ENCODE peak calls at places on chromosome 16, in nine cellular contexts. One of them, this sample, is unnamed.

GRCh38 chr16:9797306-9797705 is 384.9 kb downstream of the GRIN2A start:
- DNase-seq in neural progenitor cell: no peak
- DNase-seq in endothelial cell of umbilical vein: peak; percentile 78
- DNase-seq in IMR-90: no peak
- DNase-seq in tibial nerve: no peak
- DNase-seq in CD8-positive, alpha-beta T cell: no peak
- DNase-seq in left ventricle myocardium inferior: peak; percentile 18
- DNase-seq in mammary epithelial cell: peak; percentile 6
- DNase-seq in psoas muscle: no peak
- DNase-seq in this sample: no peak

GRCh38 chr16:2467301-2468141 is 3.6 kb upstream of the NTN3 start:
- DNase-seq in IMR-90: peak; percentile 72
- DNase-seq in neural progenitor cell: peak; percentile 84
- DNase-seq in endothelial cell of umbilical vein: peak; percentile 42
- DNase-seq in left ventricle myocardium inferior: peak; percentile 80
- DNase-seq in CD8-positive, alpha-beta T cell: no peak
- DNase-seq in mammary epithelial cell: peak; percentile 29
- DNase-seq in tibial nerve: peak; percentile 66
- DNase-seq in psoas muscle: peak; percentile 86
- DNase-seq in this sample: peak; percentile 78

GRCh38 chr16:1713933-1714332 is 7.9 kb downstream of the MAPK8IP3 start:
- DNase-seq in tibial nerve: no peak
- DNase-seq in CD8-positive, alpha-beta T cell: no peak
- DNase-seq in mammary epithelial cell: no peak
- DNase-seq in endothelial cell of umbilical vein: no peak
- DNase-seq in neural progenitor cell: no peak
- DNase-seq in left ventricle myocardium inferior: no peak
- DNase-seq in IMR-90: no peak
- DNase-seq in psoas muscle: no peak
- DNase-seq in this sample: no peak

GRCh38 chr16:700684-701584 is 4.7 kb downstream of the FBXL16 start:
- DNase-seq in psoas muscle: no peak
- DNase-seq in left ventricle myocardium inferior: no peak
- DNase-seq in IMR-90: no peak
- DNase-seq in mammary epithelial cell: no peak
- DNase-seq in tibial nerve: no peak
- DNase-seq in CD8-positive, alpha-beta T cell: no peak
- DNase-seq in neural progenitor cell: peak; percentile 90
- DNase-seq in endothelial cell of umbilical vein: no peak
- DNase-seq in this sample: no peak

GRCh38 chr16:86942469-86943175 is 364.3 kb downstream of the FOXL1 start:
- DNase-seq in mammary epithelial cell: no peak
- DNase-seq in neural progenitor cell: no peak
- DNase-seq in tibial nerve: no peak
- DNase-seq in CD8-positive, alpha-beta T cell: no peak
- DNase-seq in psoas muscle: no peak
- DNase-seq in left ventricle myocardium inferior: no peak
- DNase-seq in IMR-90: no peak
- DNase-seq in endothelial cell of umbilical vein: no peak
- DNase-seq in this sample: no peak

GRCh38 chr16:73228649-73229048 is 180.7 kb upstream of the ZFHX3 start:
- DNase-seq in psoas muscle: no peak
- DNase-seq in left ventricle myocardium inferior: no peak
- DNase-seq in neural progenitor cell: no peak
- DNase-seq in tibial nerve: no peak
- DNase-seq in IMR-90: peak; percentile 98
- DNase-seq in endothelial cell of umbilical vein: peak; percentile 25
- DNase-seq in mammary epithelial cell: no peak
- DNase-seq in CD8-positive, alpha-beta T cell: no peak
- DNase-seq in this sample: no peak

GRCh38 chr16:84648595-84649510 is 542 bp downstream of the KLHL36 start:
- DNase-seq in CD8-positive, alpha-beta T cell: peak; percentile 14
- DNase-seq in tibial nerve: peak; percentile 21
- DNase-seq in mammary epithelial cell: peak; percentile 32
- DNase-seq in psoas muscle: peak; percentile 41
- DNase-seq in endothelial cell of umbilical vein: no peak
- DNase-seq in neural progenitor cell: peak; percentile 69
- DNase-seq in IMR-90: no peak
- DNase-seq in left ventricle myocardium inferior: peak; percentile 69
- DNase-seq in this sample: peak; percentile 62

GRCh38 chr16:15644306-15644961 is 1.5 kb upstream of the MARF1 start:
- DNase-seq in IMR-90: no peak
- DNase-seq in CD8-positive, alpha-beta T cell: no peak
- DNase-seq in left ventricle myocardium inferior: no peak
- DNase-seq in endothelial cell of umbilical vein: no peak
- DNase-seq in mammary epithelial cell: peak; percentile 96
- DNase-seq in neural progenitor cell: peak; percentile 42
- DNase-seq in tibial nerve: no peak
- DNase-seq in psoas muscle: no peak
- DNase-seq in this sample: no peak

GRCh38 chr16:85752511-85753420 is 1.9 kb upstream of the C16orf74 start:
- DNase-seq in tibial nerve: no peak
- DNase-seq in neural progenitor cell: peak; percentile 78
- DNase-seq in psoas muscle: no peak
- DNase-seq in CD8-positive, alpha-beta T cell: no peak
- DNase-seq in left ventricle myocardium inferior: peak; percentile 30
- DNase-seq in endothelial cell of umbilical vein: no peak
- DNase-seq in mammary epithelial cell: peak; percentile 19
- DNase-seq in IMR-90: peak; percentile 62
- DNase-seq in this sample: no peak

GRCh38 chr16:10322723-10323527 is 62.9 kb upstream of the ATF7IP2 start:
- DNase-seq in endothelial cell of umbilical vein: no peak
- DNase-seq in left ventricle myocardium inferior: no peak
- DNase-seq in neural progenitor cell: no peak
- DNase-seq in IMR-90: no peak
- DNase-seq in CD8-positive, alpha-beta T cell: no peak
- DNase-seq in psoas muscle: no peak
- DNase-seq in mammary epithelial cell: no peak
- DNase-seq in tibial nerve: no peak
- DNase-seq in this sample: no peak

GRCh38 chr16:89316701-89317100 is 99.2 kb downstream of the ZNF778 start:
- DNase-seq in psoas muscle: no peak
- DNase-seq in left ventricle myocardium inferior: peak; percentile 9
- DNase-seq in endothelial cell of umbilical vein: no peak
- DNase-seq in tibial nerve: no peak
- DNase-seq in mammary epithelial cell: no peak
- DNase-seq in neural progenitor cell: no peak
- DNase-seq in CD8-positive, alpha-beta T cell: no peak
- DNase-seq in IMR-90: no peak
- DNase-seq in this sample: no peak
- H3K36me3 ChIP-seq in psoas muscle: peaks cover 13% of the 10 kb centered on the region
- H3K36me3 ChIP-seq in left ventricle myocardium inferior: peaks cover 8% of the 10 kb centered on the region
- H3K36me3 ChIP-seq in endothelial cell of umbilical vein: peaks cover 9% of the 10 kb centered on the region
- H3K36me3 ChIP-seq in tibial nerve: no peaks in the 10 kb centered on the region
- H3K36me3 ChIP-seq in mammary epithelial cell: peaks cover 2% of the 10 kb centered on the region
- H3K36me3 ChIP-seq in neural progenitor cell: no peaks in the 10 kb centered on the region
- H3K36me3 ChIP-seq in CD8-positive, alpha-beta T cell: peaks cover 3% of the 10 kb centered on the region
- H3K36me3 ChIP-seq in IMR-90: peaks cover 29% of the 10 kb centered on the region
- H3K36me3 ChIP-seq in this sample: no peaks in the 10 kb centered on the region

DNA sequence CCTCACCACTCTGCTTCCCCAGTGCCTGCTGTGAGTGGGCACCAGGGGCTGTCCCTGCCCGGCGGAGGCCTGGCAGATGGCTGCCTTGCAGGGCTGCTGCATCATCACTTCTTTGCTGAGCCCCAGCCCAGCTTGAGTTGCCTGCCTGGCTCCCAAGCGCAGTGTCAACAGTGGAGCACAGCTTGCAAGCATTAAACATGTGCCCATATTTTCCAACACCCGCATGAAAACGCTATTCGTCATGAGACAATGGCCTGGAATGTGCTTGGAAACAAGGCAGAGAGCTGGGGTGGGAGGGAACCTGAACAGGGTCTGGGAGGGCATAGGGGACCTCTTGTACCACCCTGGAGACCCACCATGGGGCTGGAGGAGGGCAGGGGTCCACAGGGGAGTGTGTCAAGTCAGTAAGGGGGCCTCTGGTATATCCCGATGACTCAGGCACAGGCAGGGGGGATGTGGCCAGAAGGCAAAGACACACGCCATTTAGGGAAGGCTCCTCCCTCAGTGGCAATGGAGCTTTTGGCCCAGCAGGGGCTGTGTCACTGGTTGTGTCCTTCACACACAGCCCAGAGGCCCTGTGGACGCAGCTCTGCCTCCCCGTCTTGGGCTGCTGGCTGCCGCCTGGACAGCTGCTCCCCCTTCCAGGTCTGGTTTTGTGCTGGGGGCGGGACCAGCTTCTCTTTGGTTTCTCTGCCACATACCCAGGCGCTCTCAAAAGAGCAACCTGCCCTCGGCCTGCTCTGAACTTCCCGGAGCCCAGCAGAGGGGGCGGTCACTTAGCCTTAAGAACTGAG is 17.4 kb upstream of the MTSS2 start:
- DNase-seq in tibial nerve: no peak
- DNase-seq in mammary epithelial cell: no peak
- DNase-seq in left ventricle myocardium inferior: peak; percentile 52
- DNase-seq in psoas muscle: peak; percentile 75
- DNase-seq in endothelial cell of umbilical vein: no peak
- DNase-seq in CD8-positive, alpha-beta T cell: no peak
- DNase-seq in IMR-90: peak; percentile 94
- DNase-seq in neural progenitor cell: peak; percentile 55
- DNase-seq in this sample: peak; percentile 96
- TF ChIP-seq CTCF in tibial nerve: peak; percentile 60
- TF ChIP-seq CTCF in mammary epithelial cell: no peak
- TF ChIP-seq CTCF in left ventricle myocardium inferior: peak; percentile 49
- TF ChIP-seq CTCF in psoas muscle: peak; percentile 35
- TF ChIP-seq CTCF in endothelial cell of umbilical vein: no peak
- TF ChIP-seq CTCF in CD8-positive, alpha-beta T cell: no peak
- TF ChIP-seq CTCF in IMR-90: peak; percentile 55
- TF ChIP-seq CTCF in neural progenitor cell: no peak
- TF ChIP-seq CTCF in this sample: peak; percentile 78

GRCh38 chr16:50718761-50719400 is 23.0 kb upstream of the CYLD start:
- DNase-seq in tibial nerve: no peak
- DNase-seq in psoas muscle: no peak
- DNase-seq in neural progenitor cell: no peak
- DNase-seq in IMR-90: no peak
- DNase-seq in left ventricle myocardium inferior: no peak
- DNase-seq in mammary epithelial cell: peak; percentile 52
- DNase-seq in CD8-positive, alpha-beta T cell: no peak
- DNase-seq in endothelial cell of umbilical vein: no peak
- DNase-seq in this sample: no peak

GRCh38 chr16:50718061-50718760 is 23.7 kb upstream of the CYLD start:
- DNase-seq in psoas muscle: no peak
- DNase-seq in mammary epithelial cell: no peak
- DNase-seq in CD8-positive, alpha-beta T cell: no peak
- DNase-seq in IMR-90: peak; percentile 36
- DNase-seq in endothelial cell of umbilical vein: no peak
- DNase-seq in left ventricle myocardium inferior: no peak
- DNase-seq in tibial nerve: no peak
- DNase-seq in neural progenitor cell: no peak
- DNase-seq in this sample: no peak

GRCh38 chr16:50721549-50722409 is 20.1 kb upstream of the CYLD start:
- DNase-seq in neural progenitor cell: no peak
- DNase-seq in endothelial cell of umbilical vein: no peak
- DNase-seq in left ventricle myocardium inferior: no peak
- DNase-seq in mammary epithelial cell: peak; percentile 75
- DNase-seq in IMR-90: no peak
- DNase-seq in CD8-positive, alpha-beta T cell: no peak
- DNase-seq in tibial nerve: no peak
- DNase-seq in psoas muscle: no peak
- DNase-seq in this sample: no peak

GRCh38 chr16:50717109-50717893 is 23.9 kb downstream of the NOD2 start:
- DNase-seq in left ventricle myocardium inferior: no peak
- DNase-seq in neural progenitor cell: no peak
- DNase-seq in psoas muscle: no peak
- DNase-seq in endothelial cell of umbilical vein: no peak
- DNase-seq in CD8-positive, alpha-beta T cell: no peak
- DNase-seq in mammary epithelial cell: no peak
- DNase-seq in IMR-90: no peak
- DNase-seq in tibial nerve: no peak
- DNase-seq in this sample: no peak

GRCh38 chr16:50719401-50720337 is 22.2 kb upstream of the CYLD start:
- DNase-seq in tibial nerve: no peak
- DNase-seq in mammary epithelial cell: peak; percentile 58
- DNase-seq in left ventricle myocardium inferior: no peak
- DNase-seq in IMR-90: no peak
- DNase-seq in endothelial cell of umbilical vein: no peak
- DNase-seq in neural progenitor cell: no peak
- DNase-seq in psoas muscle: no peak
- DNase-seq in CD8-positive, alpha-beta T cell: no peak
- DNase-seq in this sample: no peak
- H3K27ac ChIP-seq in tibial nerve: no peak overlapping the region
- H3K27ac ChIP-seq in mammary epithelial cell: no peak overlapping the region
- H3K27ac ChIP-seq in left ventricle myocardium inferior: no peak overlapping the region
- H3K27ac ChIP-seq in IMR-90: no peak overlapping the region
- H3K27ac ChIP-seq in endothelial cell of umbilical vein: no peak overlapping the region
- H3K27ac ChIP-seq in neural progenitor cell: no peak overlapping the region
- H3K27ac ChIP-seq in psoas muscle: no peak overlapping the region
- H3K27ac ChIP-seq in CD8-positive, alpha-beta T cell: no peak overlapping the region
- H3K27ac ChIP-seq in this sample: no peak overlapping the region

GRCh38 chr16:47507701-47508100 is 46.6 kb downstream of the PHKB start:
- DNase-seq in left ventricle myocardium inferior: no peak
- DNase-seq in IMR-90: peak; percentile 10
- DNase-seq in mammary epithelial cell: no peak
- DNase-seq in psoas muscle: no peak
- DNase-seq in neural progenitor cell: no peak
- DNase-seq in tibial nerve: no peak
- DNase-seq in endothelial cell of umbilical vein: peak; percentile 8
- DNase-seq in CD8-positive, alpha-beta T cell: no peak
- DNase-seq in this sample: no peak

GRCh38 chr16:47506800-47507199 is 45.7 kb downstream of the PHKB start:
- DNase-seq in endothelial cell of umbilical vein: no peak
- DNase-seq in tibial nerve: no peak
- DNase-seq in neural progenitor cell: no peak
- DNase-seq in psoas muscle: no peak
- DNase-seq in IMR-90: no peak
- DNase-seq in mammary epithelial cell: no peak
- DNase-seq in left ventricle myocardium inferior: no peak
- DNase-seq in CD8-positive, alpha-beta T cell: no peak
- DNase-seq in this sample: no peak

GRCh38 chr16:47511882-47512281 is 50.8 kb downstream of the PHKB start:
- DNase-seq in mammary epithelial cell: no peak
- DNase-seq in left ventricle myocardium inferior: no peak
- DNase-seq in IMR-90: no peak
- DNase-seq in psoas muscle: no peak
- DNase-seq in endothelial cell of umbilical vein: no peak
- DNase-seq in neural progenitor cell: no peak
- DNase-seq in tibial nerve: no peak
- DNase-seq in CD8-positive, alpha-beta T cell: no peak
- DNase-seq in this sample: no peak
- H3K36me3 ChIP-seq in mammary epithelial cell: peaks cover 8% of the 10 kb centered on the region
- H3K36me3 ChIP-seq in left ventricle myocardium inferior: peaks cover 67% of the 10 kb centered on the region
- H3K36me3 ChIP-seq in IMR-90: peaks cover 14% of the 10 kb centered on the region
- H3K36me3 ChIP-seq in psoas muscle: peaks cover 74% of the 10 kb centered on the region
- H3K36me3 ChIP-seq in endothelial cell of umbilical vein: peaks cover 7% of the 10 kb centered on the region
- H3K36me3 ChIP-seq in neural progenitor cell: peaks cover 13% of the 10 kb centered on the region
- H3K36me3 ChIP-seq in tibial nerve: no peaks in the 10 kb centered on the region
- H3K36me3 ChIP-seq in CD8-positive, alpha-beta T cell: peaks cover 11% of the 10 kb centered on the region
- H3K36me3 ChIP-seq in this sample: no peaks in the 10 kb centered on the region

GRCh38 chr16:66273644-66274334 is 92.7 kb upstream of the CDH5 start:
- DNase-seq in left ventricle myocardium inferior: no peak
- DNase-seq in tibial nerve: peak; percentile 29
- DNase-seq in psoas muscle: no peak
- DNase-seq in endothelial cell of umbilical vein: no peak
- DNase-seq in IMR-90: peak; percentile 54
- DNase-seq in CD8-positive, alpha-beta T cell: no peak
- DNase-seq in mammary epithelial cell: peak; percentile 36
- DNase-seq in neural progenitor cell: no peak
- DNase-seq in this sample: no peak
- TF ChIP-seq CTCF in left ventricle myocardium inferior: no peak
- TF ChIP-seq CTCF in tibial nerve: no peak
- TF ChIP-seq CTCF in psoas muscle: no peak
- TF ChIP-seq CTCF in endothelial cell of umbilical vein: peak; percentile 27
- TF ChIP-seq CTCF in IMR-90: peak; percentile 41
- TF ChIP-seq CTCF in CD8-positive, alpha-beta T cell: no peak
- TF ChIP-seq CTCF in mammary epithelial cell: peak; percentile 38
- TF ChIP-seq CTCF in neural progenitor cell: peak; percentile 27
- TF ChIP-seq CTCF in this sample: no peak

GRCh38 chr16:3478242-3478925 is 16.9 kb downstream of the C16orf90 start:
- DNase-seq in psoas muscle: no peak
- DNase-seq in left ventricle myocardium inferior: no peak
- DNase-seq in neural progenitor cell: no peak
- DNase-seq in tibial nerve: no peak
- DNase-seq in CD8-positive, alpha-beta T cell: no peak
- DNase-seq in mammary epithelial cell: no peak
- DNase-seq in IMR-90: no peak
- DNase-seq in endothelial cell of umbilical vein: no peak
- DNase-seq in this sample: no peak
- H3K27ac ChIP-seq in psoas muscle: peak overlapping the region; percentile 18
- H3K27ac ChIP-seq in left ventricle myocardium inferior: peak overlapping the region; percentile 28
- H3K27ac ChIP-seq in neural progenitor cell: no peak overlapping the region
- H3K27ac ChIP-seq in tibial nerve: no peak overlapping the region
- H3K27ac ChIP-seq in CD8-positive, alpha-beta T cell: no peak overlapping the region
- H3K27ac ChIP-seq in mammary epithelial cell: no peak overlapping the region
- H3K27ac ChIP-seq in IMR-90: no peak overlapping the region
- H3K27ac ChIP-seq in endothelial cell of umbilical vein: no peak overlapping the region
- H3K27ac ChIP-seq in this sample: no peak overlapping the region

This sample was measured in adrenal gland.